ENCODE peak calls at places on chromosomes 12 and 14, in five cellular contexts. One of them, this sample, is unnamed.

GRCh38 chr14:100486025-100486828 is 101.0 kb downstream of the BEGAIN start:
- DNase-seq in AG08396: peak
- DNase-seq in NB4: peak
- DNase-seq in bronchial epithelial cell: peak
- DNase-seq in NAMALWA: peak
- DNase-seq in this sample: peak

GRCh38 chr12:128940090-128940888 is 87.0 kb downstream of the GLT1D1 start:
- DNase-seq in AG08396: no peak
- DNase-seq in bronchial epithelial cell: peak
- DNase-seq in NAMALWA: no peak
- DNase-seq in NB4: no peak
- DNase-seq in this sample: no peak

GRCh38 chr12:55927588-55928502 is at the start of gene PYM1:
- DNase-seq in bronchial epithelial cell: peak
- DNase-seq in NAMALWA: peak
- DNase-seq in AG08396: peak
- DNase-seq in NB4: peak
- DNase-seq in this sample: peak

GRCh38 chr14:46496409-46496808 is 155.2 kb downstream of the RPL10L start:
- DNase-seq in NAMALWA: no peak
- DNase-seq in NB4: no peak
- DNase-seq in AG08396: no peak
- DNase-seq in bronchial epithelial cell: no peak
- DNase-seq in this sample: no peak

GRCh38 chr12:40233741-40234367 is 9.1 kb downstream of the LRRK2 start:
- DNase-seq in NAMALWA: no peak
- DNase-seq in AG08396: no peak
- DNase-seq in NB4: no peak
- DNase-seq in bronchial epithelial cell: no peak
- DNase-seq in this sample: peak

GRCh38 chr14:64232095-64232830 is 61.9 kb downstream of the ESR2 start:
- DNase-seq in NAMALWA: no peak
- DNase-seq in AG08396: peak
- DNase-seq in NB4: peak
- DNase-seq in bronchial epithelial cell: peak
- DNase-seq in this sample: peak

GRCh38 chr12:47741340-47741703 is 16.0 kb upstream of the ENDOU start:
- DNase-seq in NAMALWA: peak
- DNase-seq in AG08396: no peak
- DNase-seq in NB4: peak
- DNase-seq in bronchial epithelial cell: no peak
- DNase-seq in this sample: peak

GRCh38 chr14:38074091-38074490 is 133.6 kb upstream of the SSTR1 start:
- DNase-seq in bronchial epithelial cell: no peak
- DNase-seq in NB4: no peak
- DNase-seq in AG08396: no peak
- DNase-seq in NAMALWA: no peak
- DNase-seq in this sample: peak

GRCh38 chr12:89472508-89472907 is 52.1 kb downstream of the GALNT4 start:
- DNase-seq in NB4: no peak
- DNase-seq in NAMALWA: no peak
- DNase-seq in bronchial epithelial cell: peak
- DNase-seq in AG08396: no peak
- DNase-seq in this sample: no peak

GRCh38 chr12:88206636-88207035 is 64.5 kb downstream of the TMTC3 start:
- DNase-seq in NB4: peak
- DNase-seq in bronchial epithelial cell: no peak
- DNase-seq in AG08396: peak
- DNase-seq in NAMALWA: no peak
- DNase-seq in this sample: no peak

GRCh38 chr12:6614513-6615177 is 7.5 kb upstream of the CHD4 start:
- DNase-seq in bronchial epithelial cell: no peak
- DNase-seq in AG08396: no peak
- DNase-seq in NB4: no peak
- DNase-seq in NAMALWA: no peak
- DNase-seq in this sample: no peak

GRCh38 chr12:132053338-132054330 is 90.5 kb downstream of the DDX51 start:
- DNase-seq in AG08396: no peak
- DNase-seq in NAMALWA: no peak
- DNase-seq in NB4: no peak
- DNase-seq in bronchial epithelial cell: no peak
- DNase-seq in this sample: no peak

GRCh38 chr14:64303471-64303917 is 9.3 kb upstream of the ESR2 start:
- DNase-seq in NAMALWA: peak
- DNase-seq in bronchial epithelial cell: peak
- DNase-seq in NB4: peak
- DNase-seq in AG08396: peak
- DNase-seq in this sample: peak

This sample was measured in Karpas-422.